ENCODE peak calls at places on chromosomes 11 and 22, in seven cellular contexts. M is stimulated activated CD4-positive, alpha-beta T cell treated with anti-CD3 and anti-CD28 coated beads, Interleukin-1b, Interleukin-23, amount 100 ng/mL, for 24 hours; F is left ventricle myocardium inferior; P is activated CD4-positive, alpha-beta memory T cell treated with anti-CD3 and anti-CD28 coated beads for 36 hours; O is sigmoid colon; A is activated T-cell treated with anti-CD3 and anti-CD28 coated beads for 48 hours; Y is transverse colon. E is an unnamed sample.

GRCh38 chr22:27110985-27111451 is 453.6 kb downstream of the MIAT start:
- DNase-seq in M (no peak), F (no peak), P (no peak), O (no peak), A (no peak), Y (no peak), E (no peak)

GRCh38 chr11:62921201-62921572 is at the start of gene CHRM1:
- DNase-seq in M (no peak), F (no peak), P (no peak), O (no peak), A (no peak), Y (peak), E (no peak)

GRCh38 chr11:35077709-35078695 is 61.0 kb upstream of the CD44 start:
- DNase-seq in M (no peak), F (no peak), P (peak), O (no peak), A (no peak), Y (no peak), E (peak)

GRCh38 chr11:111938687-111939160 is 1.6 kb downstream of the DIXDC1 start:
- DNase-seq in M (no peak), F (no peak), P (peak), O (no peak), A (no peak), Y (no peak), E (no peak)

GRCh38 chr11:43576834-43577521 is 103.6 kb upstream of the HSD17B12 start:
- DNase-seq in M (no peak), F (peak), P (peak), O (no peak), A (peak), Y (no peak), E (peak)

GRCh38 chr11:111778047-111778558 is 11.9 kb upstream of the PPP2R1B start:
- DNase-seq in M (no peak), F (no peak), P (no peak), O (no peak), A (no peak), Y (no peak), E (no peak)

GRCh38 chr11:122323754-122324421 is 207.9 kb upstream of the BLID start:
- DNase-seq in M (no peak), F (no peak), P (no peak), O (no peak), A (no peak), Y (no peak), E (no peak)

GRCh38 chr11:27353593-27354358 is 9.2 kb downstream of the CCDC34 start:
- DNase-seq in M (no peak), F (no peak), P (no peak), O (no peak), A (no peak), Y (no peak), E (no peak)

GRCh38 chr11:96001037-96001436 is 77.1 kb upstream of the MTMR2 start:
- DNase-seq in M (no peak), F (peak), P (no peak), O (peak), A (no peak), Y (peak), E (no peak)

GRCh38 chr11:46414466-46414796 is 22.9 kb upstream of the CHRM4 start:
- DNase-seq in M (no peak), F (no peak), P (no peak), O (no peak), A (no peak), Y (no peak), E (peak)

GRCh38 chr11:62724171-62724570 is 3.1 kb downstream of the HNRNPUL2 start:
- DNase-seq in M (no peak), F (no peak), P (no peak), O (peak), A (no peak), Y (no peak), E (no peak)

GRCh38 chr11:13834463-13834862 is 128.1 kb upstream of the SPON1 start:
- DNase-seq in M (no peak), F (no peak), P (no peak), O (no peak), A (no peak), Y (no peak), E (no peak)

GRCh38 chr11:21861314-21861713 is 331.6 kb upstream of the ANO5 start:
- DNase-seq in M (no peak), F (no peak), P (no peak), O (no peak), A (no peak), Y (no peak), E (no peak)

GRCh38 chr11:2927851-2928604 is 1.2 kb downstream of the PHLDA2 start:
- DNase-seq in M (no peak), F (peak), P (peak), O (no peak), A (no peak), Y (peak), E (no peak)

GRCh38 chr11:13210424-13210823 is 67.2 kb upstream of the BMAL1 start:
- DNase-seq in M (no peak), F (peak), P (peak), O (peak), A (no peak), Y (peak), E (peak)

GRCh38 chr11:6201486-6201885 is 2.5 kb downstream of the OR52W1 start:
- DNase-seq in M (no peak), F (no peak), P (no peak), O (no peak), A (no peak), Y (no peak), E (no peak)

GRCh38 chr22:45125198-45125597 is 38.5 kb upstream of the NUP50 start:
- DNase-seq in M (no peak), F (no peak), P (no peak), O (no peak), A (no peak), Y (no peak), E (no peak)

GRCh38 chr11:57638005-57638760 is 11.5 kb downstream of the YPEL4 start:
- DNase-seq in M (no peak), F (peak), P (peak), O (peak), A (no peak), Y (peak), E (no peak)

GRCh38 chr11:22884268-22884667 is 24.0 kb upstream of the CCDC179 start:
- DNase-seq in M (no peak), F (no peak), P (no peak), O (no peak), A (no peak), Y (no peak), E (no peak)

GRCh38 chr11:100576044-100577021 is 110.8 kb upstream of the ARHGAP42 start:
- DNase-seq in M (no peak), F (no peak), P (no peak), O (no peak), A (no peak), Y (no peak), E (peak)

GRCh38 chr11:61777234-61778090 is 14.9 kb downstream of the TMEM258 start:
- DNase-seq in M (peak), F (peak), P (peak), O (no peak), A (peak), Y (peak), E (no peak)

GRCh38 chr11:104402812-104403521 is 239.0 kb upstream of the PDGFD start:
- DNase-seq in M (no peak), F (no peak), P (no peak), O (no peak), A (no peak), Y (no peak), E (no peak)

GRCh38 chr22:33054276-33054675 is 3.9 kb downstream of the SYN3 start:
- DNase-seq in M (no peak), F (no peak), P (no peak), O (no peak), A (no peak), Y (no peak), E (no peak)

GRCh38 chr11:115217726-115218311 is 286.4 kb downstream of the CADM1 start:
- DNase-seq in M (no peak), F (no peak), P (no peak), O (no peak), A (no peak), Y (no peak), E (peak)

GRCh38 chr11:119624102-119624615 is 104.8 kb downstream of the NECTIN1 start:
- DNase-seq in M (no peak), F (no peak), P (no peak), O (peak), A (no peak), Y (no peak), E (no peak)

GRCh38 chr11:127458561-127458960 is 458.0 kb upstream of the KIRREL3 start:
- DNase-seq in M (no peak), F (no peak), P (no peak), O (no peak), A (no peak), Y (no peak), E (no peak)